ENCODE peak calls at places on chromosome 1, in four cellular contexts. H is adrenal gland, D is type B pancreatic cell, K is neural progenitor cell. A is an unnamed sample.

GRCh38 chr1:109116286-109116685 is 2.4 kb downstream of the ELAPOR1 start:
- DNase-seq in H (no peak), D (no peak), K (no peak), A (no peak)

GRCh38 chr1:230572121-230573083 is 69.9 kb upstream of the COG2 start:
- DNase-seq in H (no peak), D (no peak), K (no peak), A (no peak)

GRCh38 chr1:95033843-95034242 is 38.9 kb downstream of the ALG14 start:
- DNase-seq in H (no peak), D (no peak), K (no peak), A (no peak)

GRCh38 chr1:157292302-157292701 is 154.1 kb upstream of the ETV3 start:
- DNase-seq in H (no peak), D (no peak), K (no peak), A (no peak)

GRCh38 chr1:173549813-173550212 is 53.1 kb downstream of the SLC9C2 start:
- DNase-seq in H (no peak), D (no peak), K (no peak), A (no peak)

GRCh38 chr1:73604739-73605138 is 593.2 kb downstream of the LRRIQ3 start:
- DNase-seq in H (no peak), D (no peak), K (no peak), A (no peak)

GRCh38 chr1:2327841-2328240 is 63.5 kb downstream of the MORN1 start:
- DNase-seq in H (no peak), D (no peak), K (no peak), A (no peak)

GRCh38 chr1:159339517-159339916 is 37.4 kb downstream of the FCER1A start:
- DNase-seq in H (no peak), D (no peak), K (no peak), A (no peak)

GRCh38 chr1:59125711-59126320 is 171.1 kb upstream of the FGGY start:
- DNase-seq in H (no peak), D (no peak), K (no peak), A (no peak)

GRCh38 chr1:101373570-101373969 is 136.8 kb downstream of the S1PR1 start:
- DNase-seq in H (no peak), D (no peak), K (no peak), A (no peak)

GRCh38 chr1:184843732-184844495 is 89.3 kb upstream of the EDEM3 start:
- DNase-seq in H (no peak), D (no peak), K (no peak), A (no peak)

GRCh38 chr1:33366766-33367487 is 46.0 kb upstream of the A3GALT2 start:
- DNase-seq in H (no peak), D (no peak), K (no peak), A (no peak)

GRCh38 chr1:156004843-156005593 is 15.7 kb downstream of the SSR2 start:
- DNase-seq in H (no peak), D (no peak), K (no peak), A (no peak)

GRCh38 chr1:11471473-11471872 is 7.5 kb upstream of the DISP3 start:
- DNase-seq in H (no peak), D (no peak), K (no peak), A (no peak)

GRCh38 chr1:43979528-43980254 is 681 bp downstream of the B4GALT2 start:
- DNase-seq in H (peak), D (peak), K (peak), A (peak)

GRCh38 chr1:212899845-212900244 is 41.8 kb downstream of the FLVCR1 start:
- DNase-seq in H (no peak), D (no peak), K (no peak), A (no peak)

GRCh38 chr1:70504176-70504820 is 93.2 kb downstream of the CTH start:
- DNase-seq in H (no peak), D (no peak), K (no peak), A (no peak)

GRCh38 chr1:210264521-210265380 is 32.2 kb downstream of the SERTAD4 start:
- DNase-seq in H (no peak), D (no peak), K (no peak), A (no peak)
- TF ChIP-seq CTCF in H (no peak), D (peak), K (peak), A (peak)

GRCh38 chr1:26145960-26146294 is 13.0 kb upstream of the FAM110D start:
- DNase-seq in H (no peak), D (peak), K (no peak), A (no peak)

GRCh38 chr1:26145041-26145959 is 13.6 kb upstream of the FAM110D start:
- DNase-seq in H (peak), D (peak), K (peak), A (peak)

GRCh38 chr1:26138974-26139558 is 19.8 kb upstream of the FAM110D start:
- DNase-seq in H (no peak), D (peak), K (no peak), A (no peak)

GRCh38 chr1:26142165-26142564 is 16.7 kb upstream of the FAM110D start:
- DNase-seq in H (no peak), D (peak), K (no peak), A (no peak)
- TF ChIP-seq CTCF in H (no peak), D (peak), K (no peak), A (no peak)

GRCh38 chr1:242651817-242652216 is 127.3 kb upstream of the PLD5 start:
- DNase-seq in H (no peak), D (no peak), K (peak), A (no peak)
- TF ChIP-seq CTCF in H (no peak), D (peak), K (peak), A (peak)

GRCh38 chr1:84387480-84388163 is 10.7 kb upstream of the DNASE2B start:
- DNase-seq in H (no peak), D (no peak), K (no peak), A (no peak)
- TF ChIP-seq CTCF in H (no peak), D (no peak), K (no peak), A (no peak)

GRCh38 chr1:188128761-188129160 is 1300.0 kb downstream of the PLA2G4A start:
- DNase-seq in H (no peak), D (no peak), K (no peak), A (no peak)
- TF ChIP-seq CTCF in H (no peak), D (no peak), K (no peak), A (no peak)